ENCODE peak calls at places on chromosomes 2 and 18, in seven cellular contexts. S, W, R, B, Z, N and K are unnamed samples. For H3K4me1, the result is how much of the 10 kb centered on the place peaks cover.

GRCh38 chr2:36352024-36352398 is 3.6 kb upstream of the CRIM1 start:
- DNase-seq in S (peak), W (no peak), R (no peak), B (no peak), Z (no peak), N (no peak), K (no peak)

GRCh38 chr2:133606616-133607015 is 38.4 kb upstream of the NCKAP5 start:
- DNase-seq in S (no peak), W (no peak), R (no peak), B (no peak), Z (no peak), N (no peak), K (no peak)

GRCh38 chr2:2619995-2620394 is 288.9 kb upstream of the MYT1L start:
- DNase-seq in S (no peak), W (no peak), R (no peak), B (no peak), Z (no peak), N (no peak), K (no peak)

GRCh38 chr2:119522561-119523110 is 1.6 kb downstream of the SCTR start:
- DNase-seq in S (no peak), W (no peak), R (no peak), B (no peak), Z (no peak), N (no peak), K (no peak)

GRCh38 chr2:70994445-70995226 is at the start of gene TEX261:
- DNase-seq in S (peak), W (peak), R (peak), B (peak), Z (peak), N (peak), K (peak)

GRCh38 chr2:46874236-46874929 is 41.2 kb downstream of the MCFD2 start:
- DNase-seq in S (no peak), W (no peak), R (peak), B (no peak), Z (no peak), N (no peak), K (no peak)

GRCh38 chr2:180056367-180057118 is 49.4 kb upstream of the CWC22 start:
- DNase-seq in S (no peak), W (no peak), R (no peak), B (no peak), Z (no peak), N (no peak), K (no peak)

GRCh38 chr2:217027414-217027813 is 167.6 kb upstream of the TNP1 start:
- DNase-seq in S (no peak), W (no peak), R (no peak), B (no peak), Z (no peak), N (no peak), K (no peak)

GRCh38 chr18:43422483-43422882 is 145.2 kb upstream of the SYT4 start:
- DNase-seq in S (peak), W (no peak), R (no peak), B (no peak), Z (no peak), N (no peak), K (no peak)

GRCh38 chr2:224281374-224281773 is 120.5 kb downstream of the FAM124B start:
- DNase-seq in S (no peak), W (no peak), R (no peak), B (no peak), Z (no peak), N (no peak), K (no peak)

GRCh38 chr18:10022365-10022764 is 108.5 kb downstream of the VAPA start:
- DNase-seq in S (no peak), W (no peak), R (no peak), B (no peak), Z (no peak), N (no peak), K (peak)

GRCh38 chr2:58502931-58503330 is 261.8 kb upstream of the FANCL start:
- DNase-seq in S (no peak), W (no peak), R (no peak), B (no peak), Z (no peak), N (no peak), K (no peak)

GRCh38 chr2:75604479-75604878 is 42.1 kb upstream of the MRPL19 start:
- DNase-seq in S (no peak), W (no peak), R (no peak), B (no peak), Z (no peak), N (no peak), K (no peak)

GRCh38 chr18:35580748-35581534 is 599 bp upstream of the GALNT1 start:
- DNase-seq in S (peak), W (peak), R (peak), B (peak), Z (peak), N (peak), K (peak)

GRCh38 chr2:112643488-112643887 is 2.3 kb upstream of the SLC20A1 start:
- DNase-seq in S (no peak), W (no peak), R (no peak), B (no peak), Z (no peak), N (no peak), K (no peak)
- H3K27ac ChIP-seq in S (no peak), W (no peak), R (no peak), B (no peak), Z (no peak), N (peak), K (peak)

DNA sequence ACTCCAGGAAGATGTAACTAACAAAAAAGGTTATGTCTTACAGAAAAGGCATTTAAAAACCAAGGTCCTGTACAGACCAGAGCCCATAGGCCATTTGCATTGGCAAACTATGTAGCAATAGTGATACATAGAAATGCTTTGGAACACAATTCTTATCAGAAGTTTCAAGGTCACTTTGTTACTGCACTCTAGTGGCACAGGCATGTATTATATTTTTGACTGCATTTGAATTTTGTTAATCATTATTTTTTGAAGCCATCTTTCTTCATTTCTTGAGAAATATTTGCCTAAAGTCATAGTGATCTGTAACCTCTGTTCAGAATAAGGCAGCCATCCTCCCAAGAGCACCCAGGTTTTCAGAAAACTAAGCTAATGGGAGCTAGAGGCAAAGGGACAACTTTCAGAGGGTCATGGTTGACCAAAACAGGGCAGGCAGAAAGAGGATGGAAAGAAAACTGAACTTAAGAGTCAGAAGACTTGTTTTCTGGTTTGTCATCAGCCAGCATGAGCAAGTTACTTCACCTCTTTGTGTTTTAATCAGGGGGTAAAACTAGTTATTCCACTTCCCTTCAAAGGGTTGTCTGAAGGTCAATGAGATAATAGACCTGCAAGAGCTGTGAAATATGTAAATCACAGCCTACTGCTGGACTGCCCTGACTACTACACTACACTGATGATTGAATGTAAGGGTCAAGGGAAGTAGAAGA is 41.5 kb downstream of the SLC38A11 start:
- DNase-seq in S (peak), W (peak), R (no peak), B (no peak), Z (no peak), N (no peak), K (no peak)
- TF ChIP-seq CTCF in S (peak), W (no peak), R (peak), B (no peak), Z (peak), N (peak), K (peak)

GRCh38 chr2:172249336-172249735 is 146.6 kb upstream of the DLX2 start:
- DNase-seq in S (no peak), W (no peak), R (no peak), B (no peak), Z (no peak), N (no peak), K (no peak)

GRCh38 chr2:172249986-172250385 is 147.3 kb upstream of the DLX2 start:
- DNase-seq in S (no peak), W (no peak), R (no peak), B (no peak), Z (no peak), N (no peak), K (no peak)

GRCh38 chr2:172252154-172252553 is 149.5 kb upstream of the DLX2 start:
- DNase-seq in S (no peak), W (no peak), R (no peak), B (no peak), Z (peak), N (no peak), K (no peak)

GRCh38 chr2:172251231-172251630 is 148.5 kb upstream of the DLX2 start:
- DNase-seq in S (no peak), W (no peak), R (no peak), B (no peak), Z (no peak), N (no peak), K (no peak)

DNA sequence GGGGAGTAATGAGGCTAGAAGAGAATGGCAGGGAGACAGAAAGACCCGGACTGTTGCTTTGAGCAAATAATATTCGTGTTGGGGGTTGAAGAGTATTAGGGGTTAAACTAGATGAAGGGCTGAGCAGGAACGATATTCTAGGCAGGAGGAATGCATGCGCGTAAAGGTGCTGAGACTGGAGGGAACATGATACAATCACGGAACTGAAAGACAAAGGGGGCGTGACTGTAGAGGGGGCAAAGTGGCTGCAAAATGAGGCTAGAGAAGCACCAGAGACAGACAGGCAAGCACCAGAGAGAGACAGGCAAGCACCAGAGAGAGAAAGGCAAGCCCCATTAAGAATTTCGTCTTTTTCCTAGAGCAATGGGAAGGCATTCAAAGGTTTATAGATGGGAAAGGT is 148.1 kb upstream of the DLX2 start:
- DNase-seq in S (no peak), W (no peak), R (no peak), B (no peak), Z (no peak), N (no peak), K (no peak)
- H3K4me1 ChIP-seq in S (under half), W (under half), R (under half), B (under half), Z (under half), N (under half), K (under half)

GRCh38 chr2:72894466-72894865 is 7.3 kb downstream of the SPR start:
- DNase-seq in S (no peak), W (no peak), R (no peak), B (no peak), Z (no peak), N (no peak), K (no peak)
- H3K27ac ChIP-seq in S (no peak), W (no peak), R (no peak), B (no peak), Z (no peak), N (no peak), K (no peak)

GRCh38 chr2:74104839-74105238 is 42.9 kb downstream of the BOLA3 start:
- DNase-seq in S (no peak), W (no peak), R (no peak), B (no peak), Z (no peak), N (no peak), K (no peak)
- TF ChIP-seq CTCF in S (no peak), W (no peak), R (no peak), B (peak), Z (peak), N (no peak), K (no peak)

DNA sequence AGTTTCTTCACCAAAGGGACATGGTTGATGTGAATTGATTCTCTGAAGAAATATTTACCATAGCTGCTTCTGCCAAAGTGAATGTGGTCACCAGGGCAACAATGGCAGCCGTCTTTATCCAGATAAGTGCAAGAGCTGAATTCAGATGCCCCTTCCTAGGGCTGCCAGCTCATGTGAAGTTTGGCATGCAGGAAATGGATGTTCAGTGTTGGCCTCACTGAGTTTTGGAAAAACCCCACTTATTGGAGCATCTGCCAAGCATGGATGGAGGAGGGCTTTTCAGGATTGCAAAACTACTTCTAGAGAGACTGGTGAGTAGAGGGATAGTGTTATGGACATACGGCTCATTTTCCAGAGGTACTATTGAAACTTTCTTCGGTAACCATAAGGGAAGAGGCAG is 80.8 kb downstream of the FMNL2 start:
- DNase-seq in S (no peak), W (no peak), R (no peak), B (no peak), Z (no peak), N (no peak), K (no peak)
- H3K4me1 ChIP-seq in S (under half), W (under half), R (under half), B (under half), Z (under half), N (under half), K (under half)